ENCODE peak calls at places on chromosomes 2 and 18, in seven cellular contexts. One of them, this sample, is unnamed.
A peak's percentile ranks its signal among the peaks of the same experiment; 100 is the strongest.

GRCh38 chr2:96452054-96452453 is 53.1 kb downstream of the NEURL3 start:
- DNase-seq in AG10803: no peak
- DNase-seq in GM20000: no peak
- DNase-seq in progenitor cell of endocrine pancreas: no peak
- DNase-seq in WTC11: no peak
- DNase-seq in BJ: no peak
- DNase-seq in fibroblast of villous mesenchyme: no peak
- DNase-seq in this sample: no peak

GRCh38 chr2:62577994-62578836 is 72.2 kb upstream of the TMEM17 start:
- DNase-seq in BJ: peak; percentile 94
- DNase-seq in AG10803: peak; percentile 97
- DNase-seq in fibroblast of villous mesenchyme: peak; percentile 50
- DNase-seq in WTC11: no peak
- DNase-seq in GM20000: no peak
- DNase-seq in progenitor cell of endocrine pancreas: no peak
- DNase-seq in this sample: no peak

GRCh38 chr2:26997394-26997793 is 27.0 kb downstream of the MAPRE3 start:
- DNase-seq in fibroblast of villous mesenchyme: no peak
- DNase-seq in BJ: no peak
- DNase-seq in WTC11: no peak
- DNase-seq in AG10803: no peak
- DNase-seq in progenitor cell of endocrine pancreas: no peak
- DNase-seq in GM20000: no peak
- DNase-seq in this sample: no peak

GRCh38 chr2:99998981-99999380 is 143.4 kb downstream of the AFF3 start:
- DNase-seq in AG10803: no peak
- DNase-seq in BJ: no peak
- DNase-seq in fibroblast of villous mesenchyme: no peak
- DNase-seq in GM20000: no peak
- DNase-seq in progenitor cell of endocrine pancreas: no peak
- DNase-seq in WTC11: no peak
- DNase-seq in this sample: no peak

GRCh38 chr2:84924173-84925106 is 19.0 kb downstream of the TMSB10 start:
- DNase-seq in GM20000: no peak
- DNase-seq in BJ: no peak
- DNase-seq in WTC11: peak; percentile 24
- DNase-seq in fibroblast of villous mesenchyme: peak; percentile 44
- DNase-seq in progenitor cell of endocrine pancreas: no peak
- DNase-seq in AG10803: peak; percentile 78
- DNase-seq in this sample: no peak

GRCh38 chr2:129229196-129229595 is 750.3 kb upstream of the RAB6C start:
- DNase-seq in WTC11: no peak
- DNase-seq in BJ: no peak
- DNase-seq in GM20000: no peak
- DNase-seq in fibroblast of villous mesenchyme: no peak
- DNase-seq in AG10803: no peak
- DNase-seq in progenitor cell of endocrine pancreas: no peak
- DNase-seq in this sample: no peak

GRCh38 chr2:226782092-226782713 is 17.4 kb downstream of the IRS1 start:
- DNase-seq in BJ: no peak
- DNase-seq in WTC11: no peak
- DNase-seq in GM20000: no peak
- DNase-seq in fibroblast of villous mesenchyme: peak; percentile 78
- DNase-seq in AG10803: peak; percentile 61
- DNase-seq in progenitor cell of endocrine pancreas: no peak
- DNase-seq in this sample: no peak

GRCh38 chr2:45119038-45119437 is 109.8 kb upstream of the SIX2 start:
- DNase-seq in fibroblast of villous mesenchyme: peak; percentile 51
- DNase-seq in WTC11: no peak
- DNase-seq in BJ: no peak
- DNase-seq in AG10803: peak; percentile 64
- DNase-seq in GM20000: no peak
- DNase-seq in progenitor cell of endocrine pancreas: no peak
- DNase-seq in this sample: no peak

GRCh38 chr2:20425884-20426283 is 21.0 kb upstream of the RHOB start:
- DNase-seq in GM20000: no peak
- DNase-seq in fibroblast of villous mesenchyme: no peak
- DNase-seq in BJ: no peak
- DNase-seq in WTC11: no peak
- DNase-seq in progenitor cell of endocrine pancreas: no peak
- DNase-seq in AG10803: no peak
- DNase-seq in this sample: no peak

DNA sequence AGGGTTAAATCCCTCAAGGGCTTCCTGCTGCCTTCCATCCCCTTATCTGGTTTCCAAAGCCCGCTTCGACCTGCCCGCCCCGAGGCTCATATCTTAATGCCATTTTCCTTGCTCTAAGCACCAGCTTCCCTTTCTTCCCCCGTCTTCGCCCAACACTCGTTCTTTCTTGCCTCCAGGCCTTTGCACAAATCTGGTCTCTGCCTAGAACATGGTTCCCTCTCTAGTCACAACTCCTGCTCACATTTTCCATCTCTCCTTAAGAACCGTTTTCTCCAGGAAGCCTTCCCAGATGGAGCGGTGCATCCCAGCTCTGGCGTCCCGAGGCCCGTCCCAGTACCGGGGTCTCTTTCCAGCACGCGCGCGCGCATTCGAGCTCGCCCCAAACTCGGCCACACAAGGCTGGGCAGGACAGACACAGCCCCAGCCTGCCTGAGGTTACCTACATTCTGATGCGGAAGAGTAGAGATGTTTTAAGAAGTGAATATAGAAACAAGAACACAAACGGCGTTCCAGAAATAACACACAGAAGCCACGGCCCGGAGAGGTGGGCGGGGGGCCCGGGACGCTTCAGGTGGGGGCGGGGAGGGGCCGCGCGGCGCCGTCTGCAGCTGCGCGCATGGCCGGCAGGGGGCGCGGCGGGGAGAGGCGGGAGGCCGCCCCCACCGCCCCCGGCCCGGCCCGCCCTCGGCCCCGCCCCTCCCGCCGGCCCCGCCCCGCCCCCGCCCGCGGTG is at the start of gene DGKD:
- DNase-seq in BJ: no peak
- DNase-seq in GM20000: peak; percentile 98
- DNase-seq in AG10803: peak; percentile 22
- DNase-seq in WTC11: peak; percentile 65
- DNase-seq in fibroblast of villous mesenchyme: peak; percentile 41
- DNase-seq in progenitor cell of endocrine pancreas: peak; percentile 69
- DNase-seq in this sample: peak; percentile 80
- TF ChIP-seq CTCF in BJ: peak; percentile 23
- TF ChIP-seq CTCF in GM20000: peak; percentile 28
- TF ChIP-seq CTCF in AG10803: no peak
- TF ChIP-seq CTCF in WTC11: no peak
- TF ChIP-seq CTCF in fibroblast of villous mesenchyme: peak; percentile 10
- TF ChIP-seq CTCF in progenitor cell of endocrine pancreas: peak; percentile 32
- TF ChIP-seq CTCF in this sample: no peak

GRCh38 chr18:34643982-34644381 is 66.1 kb upstream of the DTNA start:
- DNase-seq in BJ: no peak
- DNase-seq in progenitor cell of endocrine pancreas: no peak
- DNase-seq in fibroblast of villous mesenchyme: peak; percentile 40
- DNase-seq in AG10803: no peak
- DNase-seq in WTC11: no peak
- DNase-seq in GM20000: no peak
- DNase-seq in this sample: no peak

GRCh38 chr18:34649072-34649471 is 61.0 kb upstream of the DTNA start:
- DNase-seq in fibroblast of villous mesenchyme: peak; percentile 85
- DNase-seq in GM20000: no peak
- DNase-seq in WTC11: no peak
- DNase-seq in AG10803: no peak
- DNase-seq in progenitor cell of endocrine pancreas: no peak
- DNase-seq in BJ: no peak
- DNase-seq in this sample: no peak

GRCh38 chr18:34648269-34648668 is 61.8 kb upstream of the DTNA start:
- DNase-seq in progenitor cell of endocrine pancreas: no peak
- DNase-seq in fibroblast of villous mesenchyme: no peak
- DNase-seq in AG10803: no peak
- DNase-seq in GM20000: no peak
- DNase-seq in WTC11: no peak
- DNase-seq in BJ: no peak
- DNase-seq in this sample: no peak

GRCh38 chr18:34650121-34650545 is 60.0 kb upstream of the DTNA start:
- DNase-seq in GM20000: no peak
- DNase-seq in AG10803: peak; percentile 73
- DNase-seq in progenitor cell of endocrine pancreas: no peak
- DNase-seq in fibroblast of villous mesenchyme: peak; percentile 82
- DNase-seq in BJ: peak; percentile 65
- DNase-seq in WTC11: no peak
- DNase-seq in this sample: no peak

GRCh38 chr18:34647251-34647650 is 62.8 kb upstream of the DTNA start:
- DNase-seq in AG10803: no peak
- DNase-seq in fibroblast of villous mesenchyme: no peak
- DNase-seq in progenitor cell of endocrine pancreas: no peak
- DNase-seq in BJ: no peak
- DNase-seq in WTC11: peak; percentile 35
- DNase-seq in GM20000: no peak
- DNase-seq in this sample: no peak
- TF ChIP-seq CTCF in AG10803: no peak
- TF ChIP-seq CTCF in fibroblast of villous mesenchyme: no peak
- TF ChIP-seq CTCF in progenitor cell of endocrine pancreas: no peak
- TF ChIP-seq CTCF in BJ: no peak
- TF ChIP-seq CTCF in WTC11: no peak
- TF ChIP-seq CTCF in GM20000: no peak
- TF ChIP-seq CTCF in this sample: no peak

GRCh38 chr2:13050764-13051163 is 334.0 kb downstream of the TRIB2 start:
- DNase-seq in WTC11: no peak
- DNase-seq in fibroblast of villous mesenchyme: peak; percentile 19
- DNase-seq in GM20000: no peak
- DNase-seq in progenitor cell of endocrine pancreas: no peak
- DNase-seq in BJ: no peak
- DNase-seq in AG10803: peak; percentile 31
- DNase-seq in this sample: no peak

GRCh38 chr2:13052547-13052946 is 335.8 kb downstream of the TRIB2 start:
- DNase-seq in GM20000: no peak
- DNase-seq in AG10803: no peak
- DNase-seq in progenitor cell of endocrine pancreas: no peak
- DNase-seq in fibroblast of villous mesenchyme: no peak
- DNase-seq in BJ: no peak
- DNase-seq in WTC11: no peak
- DNase-seq in this sample: no peak

GRCh38 chr2:13057671-13058070 is 340.9 kb downstream of the TRIB2 start:
- DNase-seq in progenitor cell of endocrine pancreas: no peak
- DNase-seq in WTC11: no peak
- DNase-seq in GM20000: no peak
- DNase-seq in fibroblast of villous mesenchyme: no peak
- DNase-seq in AG10803: no peak
- DNase-seq in BJ: no peak
- DNase-seq in this sample: no peak

DNA sequence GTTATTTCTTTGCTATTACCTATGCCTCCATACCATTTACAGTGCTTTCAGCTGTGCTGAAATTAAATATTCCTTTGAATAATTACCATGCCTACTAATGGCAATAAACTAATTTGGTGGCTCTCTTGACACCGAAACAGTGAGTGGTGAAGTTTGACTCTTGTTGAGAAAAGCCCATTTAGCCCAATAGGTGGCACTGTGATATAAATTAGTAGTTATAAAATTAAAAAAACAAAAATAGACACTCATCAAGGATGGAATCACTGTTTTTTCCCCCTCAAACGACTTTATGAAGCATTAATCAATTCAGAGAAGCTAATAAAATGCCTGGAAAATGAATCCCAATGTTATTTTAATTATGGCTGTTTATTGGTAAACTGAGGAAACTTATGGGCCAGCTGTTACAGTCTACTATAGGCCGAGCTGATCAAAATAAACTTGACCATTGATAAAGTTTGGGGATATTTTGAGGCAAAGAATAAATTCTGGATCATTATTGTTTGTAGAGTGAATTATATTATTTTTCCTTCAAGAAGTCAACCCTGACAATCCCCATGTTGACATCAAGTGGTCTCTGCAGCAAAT is 339.6 kb downstream of the TRIB2 start:
- DNase-seq in fibroblast of villous mesenchyme: peak; percentile 10
- DNase-seq in BJ: no peak
- DNase-seq in WTC11: no peak
- DNase-seq in progenitor cell of endocrine pancreas: no peak
- DNase-seq in AG10803: peak; percentile 11
- DNase-seq in GM20000: no peak
- DNase-seq in this sample: no peak
- TF ChIP-seq CTCF in fibroblast of villous mesenchyme: peak; percentile 45
- TF ChIP-seq CTCF in BJ: peak; percentile 39
- TF ChIP-seq CTCF in WTC11: peak; percentile 17
- TF ChIP-seq CTCF in progenitor cell of endocrine pancreas: peak; percentile 71
- TF ChIP-seq CTCF in AG10803: peak; percentile 55
- TF ChIP-seq CTCF in GM20000: no peak
- TF ChIP-seq CTCF in this sample: peak; percentile 54

DNA sequence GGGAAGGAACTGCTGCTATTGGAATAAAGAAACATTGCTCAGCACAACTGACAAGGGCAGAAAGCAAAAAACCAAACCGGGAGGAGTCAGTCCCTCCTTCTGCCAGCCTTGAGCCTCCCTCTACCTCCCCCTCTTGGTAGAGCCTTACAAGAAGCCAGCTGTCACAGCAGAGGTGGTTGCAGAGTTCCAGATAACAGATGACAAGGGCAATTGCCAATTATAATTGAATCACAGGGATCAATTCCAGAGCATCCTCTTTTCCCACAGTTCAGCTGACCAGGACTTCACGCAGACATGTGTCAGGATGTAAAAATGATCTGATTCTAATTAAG is 548.2 kb upstream of the LRRTM1 start:
- DNase-seq in BJ: no peak
- DNase-seq in progenitor cell of endocrine pancreas: no peak
- DNase-seq in WTC11: peak; percentile 33
- DNase-seq in fibroblast of villous mesenchyme: no peak
- DNase-seq in GM20000: no peak
- DNase-seq in AG10803: no peak
- DNase-seq in this sample: peak; percentile 15
- TF ChIP-seq CTCF in BJ: no peak
- TF ChIP-seq CTCF in progenitor cell of endocrine pancreas: no peak
- TF ChIP-seq CTCF in WTC11: no peak
- TF ChIP-seq CTCF in fibroblast of villous mesenchyme: no peak
- TF ChIP-seq CTCF in GM20000: no peak
- TF ChIP-seq CTCF in AG10803: no peak
- TF ChIP-seq CTCF in this sample: no peak